ENCODE peak calls at places on chromosomes 3 and 15, in seven cellular contexts. S is tibial artery, Y is Peyer's patch, J is heart right ventricle, V is breast epithelium, G is RWPE2, O is lower lobe of right lung. Z is an unnamed sample. For H3K4me1, the result is how much of the 10 kb centered on the place peaks cover.

GRCh38 chr15:83287541-83288027 is 3.1 kb upstream of the BNC1 start:
- DNase-seq in S (no peak), Y (no peak), J (no peak), V (no peak), G (peak), O (no peak), Z (no peak)

GRCh38 chr3:171565671-171566070 is 105.5 kb upstream of the TNIK start:
- DNase-seq in S (no peak), Y (no peak), J (no peak), V (no peak), G (no peak), O (no peak), Z (no peak)

GRCh38 chr3:25962255-25962654 is 172.4 kb downstream of the OXSM start:
- DNase-seq in S (no peak), Y (no peak), J (no peak), V (no peak), G (no peak), O (no peak), Z (no peak)

GRCh38 chr3:9158865-9159630 is 90.4 kb downstream of the SRGAP3 start:
- DNase-seq in S (no peak), Y (no peak), J (no peak), V (no peak), G (no peak), O (no peak), Z (no peak)

GRCh38 chr3:65548848-65549625 is 489.7 kb downstream of the MAGI1 start:
- DNase-seq in S (no peak), Y (peak), J (peak), V (no peak), G (peak), O (peak), Z (no peak)

GRCh38 chr15:67194171-67195114 is 60.0 kb downstream of the AAGAB start:
- DNase-seq in S (no peak), Y (peak), J (no peak), V (no peak), G (no peak), O (no peak), Z (no peak)

GRCh38 chr15:62390793-62391543 is 225.9 kb upstream of the C2CD4B start:
- DNase-seq in S (peak), Y (peak), J (peak), V (no peak), G (peak), O (peak), Z (peak)

GRCh38 chr3:18127181-18127863 is 297.8 kb downstream of the SATB1 start:
- DNase-seq in S (no peak), Y (no peak), J (no peak), V (no peak), G (no peak), O (no peak), Z (no peak)

GRCh38 chr3:11832964-11833621 is 13.6 kb downstream of the TAMM41 start:
- DNase-seq in S (no peak), Y (no peak), J (no peak), V (no peak), G (no peak), O (no peak), Z (no peak)

GRCh38 chr3:174540536-174540935 is 318.6 kb upstream of the NAALADL2 start:
- DNase-seq in S (no peak), Y (no peak), J (no peak), V (no peak), G (no peak), O (no peak), Z (no peak)

GRCh38 chr3:49415931-49416601 is 3.8 kb downstream of the TCTA start:
- DNase-seq in S (no peak), Y (no peak), J (no peak), V (no peak), G (no peak), O (no peak), Z (peak)

GRCh38 chr15:40247406-40247971 is 8.6 kb downstream of the PAK6 start:
- DNase-seq in S (peak), Y (no peak), J (no peak), V (peak), G (peak), O (peak), Z (no peak)

GRCh38 chr15:67731112-67731761 is 94.1 kb upstream of the SKOR1 start:
- DNase-seq in S (no peak), Y (no peak), J (no peak), V (no peak), G (no peak), O (no peak), Z (no peak)

GRCh38 chr3:150875548-150875947 is 29.7 kb downstream of the MINDY4B start:
- DNase-seq in S (no peak), Y (no peak), J (no peak), V (no peak), G (no peak), O (no peak), Z (no peak)

GRCh38 chr3:150868282-150868681 is 37.0 kb downstream of the MINDY4B start:
- DNase-seq in S (peak), Y (no peak), J (no peak), V (no peak), G (no peak), O (no peak), Z (no peak)

GRCh38 chr3:150874666-150875219 is 30.5 kb downstream of the MINDY4B start:
- DNase-seq in S (no peak), Y (no peak), J (no peak), V (no peak), G (no peak), O (no peak), Z (no peak)

GRCh38 chr3:150870406-150870805 is 34.8 kb downstream of the MINDY4B start:
- DNase-seq in S (no peak), Y (no peak), J (no peak), V (no peak), G (no peak), O (no peak), Z (no peak)

DNA sequence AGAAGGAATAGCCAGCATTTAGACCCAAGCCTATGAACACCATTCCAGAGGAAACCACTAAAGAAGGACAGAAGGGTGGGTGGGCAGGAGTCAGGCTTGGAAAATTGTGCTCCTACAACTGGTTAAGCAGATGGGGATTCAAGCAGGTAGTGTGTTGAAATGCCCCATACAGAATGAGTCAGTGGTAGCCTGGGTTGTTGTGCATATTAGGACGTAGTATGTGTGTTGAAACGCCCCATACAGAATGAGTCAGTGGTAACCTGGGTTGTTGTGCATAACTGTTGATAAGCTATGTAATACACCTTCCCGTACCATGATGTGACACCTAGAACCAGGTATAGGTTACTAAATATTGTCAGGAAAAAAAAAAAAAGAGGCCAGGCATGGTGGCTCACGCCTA is 34.0 kb downstream of the MINDY4B start:
- DNase-seq in S (no peak), Y (no peak), J (no peak), V (no peak), G (no peak), O (no peak), Z (no peak)
- H3K27ac ChIP-seq in S (no peak), Y (no peak), J (no peak), V (no peak), G (no peak), O (no peak), Z (no peak)

GRCh38 chr3:100537646-100538338 is 45.4 kb downstream of the TMEM45A start:
- DNase-seq in S (no peak), Y (no peak), J (no peak), V (no peak), G (no peak), O (no peak), Z (no peak)

GRCh38 chr3:100536093-100536492 is 43.7 kb downstream of the TMEM45A start:
- DNase-seq in S (no peak), Y (no peak), J (no peak), V (no peak), G (no peak), O (no peak), Z (no peak)

GRCh38 chr3:100538339-100538706 is 45.9 kb downstream of the TMEM45A start:
- DNase-seq in S (no peak), Y (no peak), J (no peak), V (no peak), G (no peak), O (no peak), Z (no peak)

GRCh38 chr3:100535610-100535943 is 43.2 kb downstream of the TMEM45A start:
- DNase-seq in S (no peak), Y (no peak), J (no peak), V (no peak), G (no peak), O (no peak), Z (no peak)

DNA sequence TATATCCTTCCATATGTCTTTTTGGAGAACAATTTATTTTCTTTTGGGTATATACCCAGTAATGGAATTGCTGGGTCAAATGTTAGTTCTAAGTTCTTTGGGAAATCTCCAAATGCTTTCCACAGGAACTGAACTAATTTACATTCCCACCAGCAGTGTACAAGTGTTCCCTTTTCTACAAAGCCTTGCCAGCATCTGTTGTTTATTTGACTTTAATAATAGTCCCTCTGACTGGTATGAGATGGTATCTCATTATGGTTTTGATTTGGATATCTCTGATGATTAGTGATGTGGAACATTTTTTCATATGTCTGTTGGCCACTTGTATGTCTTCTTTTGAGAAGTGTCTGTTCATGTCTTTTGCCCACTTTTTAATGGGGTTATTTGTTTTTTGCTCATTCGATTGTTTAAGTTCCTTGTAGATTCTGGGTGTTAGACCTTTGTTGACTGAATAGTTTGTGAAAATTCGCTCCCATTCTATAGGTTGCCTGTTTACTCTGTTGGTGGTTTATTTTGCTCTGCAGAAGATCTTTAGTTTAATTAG is 48.4 kb downstream of the TMEM45A start:
- DNase-seq in S (no peak), Y (no peak), J (no peak), V (no peak), G (no peak), O (no peak), Z (no peak)
- H3K4me1 ChIP-seq in S (under half), Y (under half), J (under half), V (under half), G (under half), O (under half), Z (under half)

DNA sequence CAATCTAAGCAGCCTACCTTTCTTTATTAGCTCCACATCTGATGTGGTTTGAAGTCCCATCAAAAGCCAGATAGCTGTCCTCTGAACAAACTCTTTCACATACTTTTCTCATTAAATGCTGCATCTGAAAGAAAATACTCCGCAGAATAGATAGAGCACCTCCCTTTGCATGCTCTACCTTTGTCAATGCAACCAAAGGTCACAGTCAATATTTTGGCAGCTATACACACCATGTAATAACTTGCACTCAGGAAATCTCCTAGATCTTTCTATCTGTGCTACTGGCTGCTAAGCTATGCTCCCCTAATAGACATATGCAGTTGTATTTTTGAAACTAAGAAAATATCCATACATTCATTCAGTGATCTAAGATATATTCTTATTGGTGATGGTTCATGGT is 204.8 kb upstream of the ARRDC4 start:
- DNase-seq in S (no peak), Y (no peak), J (no peak), V (no peak), G (no peak), O (no peak), Z (no peak)
- H3K27ac ChIP-seq in S (no peak), Y (no peak), J (no peak), V (no peak), G (no peak), O (no peak), Z (no peak)

DNA sequence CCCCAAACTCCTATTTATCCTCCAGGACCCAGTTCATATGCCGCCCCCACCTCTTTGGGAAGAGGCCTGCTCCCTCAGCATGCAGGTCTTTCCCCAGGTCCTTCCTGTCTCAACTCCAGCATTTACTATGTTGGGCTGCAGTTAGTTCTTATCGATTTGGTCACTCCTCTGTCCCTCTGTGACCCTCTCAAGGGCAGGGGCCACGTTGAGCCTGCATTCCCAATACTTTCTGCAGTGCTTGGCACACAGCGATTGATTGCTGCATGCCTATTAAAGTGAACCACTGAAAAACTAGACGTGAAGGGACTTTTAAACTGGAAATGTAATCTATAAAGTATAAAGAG is 321.8 kb upstream of the ICE2 start:
- DNase-seq in S (no peak), Y (no peak), J (no peak), V (no peak), G (no peak), O (no peak), Z (no peak)
- H3K4me1 ChIP-seq in S (under half), Y (under half), J (under half), V (under half), G (under half), O (under half), Z (half or more)

DNA sequence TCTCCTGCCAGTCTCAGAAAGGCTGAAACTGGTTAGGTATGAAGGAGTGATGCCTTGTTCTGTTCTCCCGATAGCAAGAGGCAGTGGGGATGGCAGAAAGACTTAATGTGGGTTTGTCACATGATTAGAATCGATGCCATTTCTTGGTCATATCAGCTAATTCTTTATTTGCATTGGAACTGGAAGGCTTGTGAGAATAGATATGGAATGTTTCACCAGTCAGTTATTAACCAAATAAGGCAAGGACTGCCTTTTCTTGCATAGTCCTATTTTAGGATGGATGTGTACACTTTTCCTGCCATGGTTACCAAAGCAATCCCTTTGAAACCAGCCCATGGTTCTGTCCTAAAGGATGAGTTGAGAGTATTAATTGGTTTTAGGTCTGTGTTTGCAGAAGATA is 33.7 kb downstream of the FILIP1L start:
- DNase-seq in S (no peak), Y (no peak), J (no peak), V (no peak), G (no peak), O (no peak), Z (no peak)
- H3K27ac ChIP-seq in S (peak), Y (no peak), J (no peak), V (no peak), G (no peak), O (no peak), Z (no peak)

GRCh38 chr3:129121792-129122696 is at the start of gene RAB43:
- DNase-seq in S (peak), Y (peak), J (peak), V (peak), G (peak), O (peak), Z (peak)

GRCh38 chr3:129119365-129120100 is 2.1 kb downstream of the RAB43 start:
- DNase-seq in S (no peak), Y (peak), J (no peak), V (no peak), G (no peak), O (peak), Z (peak)

GRCh38 chr3:129121016-129121791 is 400 bp downstream of the RAB43 start:
- DNase-seq in S (no peak), Y (no peak), J (no peak), V (no peak), G (no peak), O (peak), Z (no peak)

GRCh38 chr3:129118745-129119144 is 2.9 kb downstream of the RAB43 start:
- DNase-seq in S (no peak), Y (no peak), J (no peak), V (no peak), G (no peak), O (no peak), Z (peak)

GRCh38 chr3:129120254-129121004 is 1.2 kb downstream of the RAB43 start:
- DNase-seq in S (peak), Y (peak), J (peak), V (peak), G (peak), O (peak), Z (peak)
- H3K4me1 ChIP-seq in S (under half), Y (half or more), J (under half), V (under half), G (under half), O (under half), Z (half or more)

GRCh38 chr3:52171577-52172261 is 17.5 kb upstream of the POC1A start:
- DNase-seq in S (no peak), Y (no peak), J (no peak), V (no peak), G (no peak), O (peak), Z (no peak)
- H3K27ac ChIP-seq in S (no peak), Y (no peak), J (no peak), V (no peak), G (no peak), O (no peak), Z (no peak)

DNA sequence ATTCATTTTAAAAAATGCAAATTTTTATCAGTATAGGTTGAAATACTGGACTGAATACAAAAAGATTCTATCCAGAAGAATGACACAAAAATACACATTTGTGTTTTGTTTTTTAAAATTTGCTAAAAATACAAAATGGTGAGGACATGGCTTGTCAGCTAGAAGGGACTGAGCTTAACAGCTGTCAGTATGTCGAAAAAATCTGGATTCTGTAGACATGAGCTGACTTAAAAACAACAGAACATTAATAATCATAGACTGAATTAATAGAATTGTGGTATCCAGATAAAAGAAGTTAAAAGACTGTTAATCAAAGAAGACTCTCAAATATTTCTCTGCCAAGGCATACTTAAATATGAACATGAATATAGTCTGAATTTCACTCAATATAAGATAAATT is 244.9 kb upstream of the CBLB start:
- DNase-seq in S (no peak), Y (no peak), J (no peak), V (no peak), G (no peak), O (no peak), Z (no peak)
- H3K4me1 ChIP-seq in S (under half), Y (under half), J (under half), V (under half), G (under half), O (under half), Z (under half)